ENCODE peak calls at places on chromosome 7, in five cellular contexts. M, H, X, K and Z are unnamed samples.

GRCh38 chr7:23445326-23445725 is 25.0 kb downstream of the IGF2BP3 start:
- DNase-seq in M (no peak), H (no peak), X (no peak), K (no peak), Z (peak; percentile 9)

GRCh38 chr7:100493476-100494264 is 9.9 kb downstream of the NYAP1 start:
- DNase-seq in M (peak; percentile 60), H (peak; percentile 64), X (no peak), K (no peak), Z (no peak)

GRCh38 chr7:133545613-133546012 is 292.7 kb downstream of the EXOC4 start:
- DNase-seq in M (no peak), H (no peak), X (peak; percentile 25), K (no peak), Z (peak; percentile 20)

GRCh38 chr7:30531286-30531685 is 26.7 kb upstream of the GGCT start:
- DNase-seq in M (no peak), H (no peak), X (peak; percentile 12), K (no peak), Z (peak; percentile 45)

GRCh38 chr7:39091774-39092173 is 114.1 kb downstream of the POU6F2 start:
- DNase-seq in M (no peak), H (no peak), X (no peak), K (no peak), Z (no peak)

GRCh38 chr7:93159490-93159889 is 11.3 kb upstream of the SAMD9L start:
- DNase-seq in M (no peak), H (no peak), X (no peak), K (no peak), Z (no peak)

GRCh38 chr7:156865493-156865892 is 27.5 kb downstream of the LMBR1 start:
- DNase-seq in M (no peak), H (no peak), X (no peak), K (no peak), Z (no peak)

GRCh38 chr7:123112833-123113232 is 86.9 kb downstream of the SLC13A1 start:
- DNase-seq in M (no peak), H (no peak), X (no peak), K (no peak), Z (no peak)

GRCh38 chr7:91320679-91321078 is 56.4 kb downstream of the FZD1 start:
- DNase-seq in M (no peak), H (no peak), X (no peak), K (no peak), Z (no peak)

GRCh38 chr7:135800560-135800959 is 51.9 kb upstream of the FAM180A start:
- DNase-seq in M (peak; percentile 40), H (no peak), X (no peak), K (no peak), Z (no peak)

GRCh38 chr7:6578114-6579084 is 1.1 kb downstream of the ZDHHC4 start:
- DNase-seq in M (peak; percentile 18), H (peak; percentile 34), X (peak; percentile 35), K (no peak), Z (peak; percentile 4)

GRCh38 chr7:144824360-144824759 is 11.5 kb downstream of the TPK1 start:
- DNase-seq in M (no peak), H (no peak), X (peak; percentile 89), K (no peak), Z (peak; percentile 82)

GRCh38 chr7:74305987-74306736 is 17.0 kb downstream of the CLIP2 start:
- DNase-seq in M (no peak), H (no peak), X (no peak), K (no peak), Z (no peak)

GRCh38 chr7:156920076-156920475 is 27.1 kb upstream of the LMBR1 start:
- DNase-seq in M (no peak), H (no peak), X (no peak), K (no peak), Z (no peak)

GRCh38 chr7:41881313-41882130 is 178.6 kb upstream of the INHBA start:
- DNase-seq in M (peak; percentile 3), H (no peak), X (no peak), K (no peak), Z (no peak)

GRCh38 chr7:97845622-97846203 is 26.5 kb downstream of the ASNS start:
- DNase-seq in M (peak; percentile 47), H (peak; percentile 35), X (peak; percentile 50), K (peak; percentile 13), Z (peak; percentile 58)

GRCh38 chr7:32761451-32762320 is 129.9 kb downstream of the KBTBD2 start:
- DNase-seq in M (no peak), H (no peak), X (peak; percentile 17), K (no peak), Z (no peak)
- TF ChIP-seq EZH2 in M (no peak), H (peak; percentile 16), X (no peak), K (no peak), Z (no peak)

GRCh38 chr7:116122972-116123595 is 87.3 kb upstream of the TES start:
- DNase-seq in M (peak; percentile 40), H (peak; percentile 57), X (peak; percentile 77), K (peak; percentile 32), Z (peak; percentile 55)

GRCh38 chr7:116120839-116121238 is 89.5 kb upstream of the TES start:
- DNase-seq in M (no peak), H (no peak), X (peak; percentile 38), K (no peak), Z (no peak)
- TF ChIP-seq EZH2 in M (no peak), H (no peak), X (no peak), K (no peak), Z (no peak)

GRCh38 chr7:20798694-20799121 is 12.0 kb upstream of the SP8 start:
- DNase-seq in M (no peak), H (no peak), X (no peak), K (no peak), Z (no peak)
- TF ChIP-seq EZH2 in M (no peak), H (peak; percentile 88), X (no peak), K (no peak), Z (no peak)

DNA sequence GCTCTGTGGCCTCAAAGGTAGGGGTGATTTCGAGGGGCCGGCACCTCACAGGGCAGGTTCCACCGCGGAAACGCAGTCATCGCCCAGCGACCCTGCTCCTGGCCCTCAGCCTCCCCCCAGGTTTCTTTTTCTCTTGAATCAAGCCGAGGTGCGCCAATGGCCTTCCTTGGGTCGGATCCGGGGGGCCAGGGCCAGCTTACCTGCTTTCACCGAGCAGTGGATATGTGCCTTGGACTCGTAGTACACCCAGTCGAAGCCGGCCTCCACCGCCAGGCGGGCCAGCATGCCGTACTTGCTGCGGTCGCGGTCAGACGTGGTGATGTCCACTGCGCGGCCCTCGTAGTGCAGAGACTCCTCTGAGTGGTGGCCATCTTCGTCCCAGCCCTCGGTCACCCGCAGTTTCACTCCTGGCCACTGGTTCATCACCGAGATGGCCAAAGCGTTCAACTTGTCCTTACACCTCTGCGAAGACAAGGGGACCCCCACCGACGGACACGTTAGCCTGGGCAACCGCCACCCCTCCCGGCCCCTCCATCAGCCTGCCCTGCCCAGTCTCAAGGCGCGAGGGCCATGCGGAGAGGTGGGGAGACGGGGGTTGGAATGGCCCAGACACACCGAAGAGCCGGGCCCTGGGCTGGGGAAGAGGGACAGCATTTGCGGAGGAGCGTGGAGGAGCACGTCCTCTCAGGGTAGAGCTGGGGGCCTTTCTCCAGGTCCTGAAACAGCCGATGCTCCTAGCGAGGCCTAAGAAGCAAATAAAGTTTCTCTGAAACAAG is 6.0 kb downstream of the SHH start:
- DNase-seq in M (no peak), H (no peak), X (peak; percentile 35), K (no peak), Z (no peak)
- TF ChIP-seq EZH2 in M (no peak), H (no peak), X (peak; percentile 24), K (no peak), Z (no peak)

DNA sequence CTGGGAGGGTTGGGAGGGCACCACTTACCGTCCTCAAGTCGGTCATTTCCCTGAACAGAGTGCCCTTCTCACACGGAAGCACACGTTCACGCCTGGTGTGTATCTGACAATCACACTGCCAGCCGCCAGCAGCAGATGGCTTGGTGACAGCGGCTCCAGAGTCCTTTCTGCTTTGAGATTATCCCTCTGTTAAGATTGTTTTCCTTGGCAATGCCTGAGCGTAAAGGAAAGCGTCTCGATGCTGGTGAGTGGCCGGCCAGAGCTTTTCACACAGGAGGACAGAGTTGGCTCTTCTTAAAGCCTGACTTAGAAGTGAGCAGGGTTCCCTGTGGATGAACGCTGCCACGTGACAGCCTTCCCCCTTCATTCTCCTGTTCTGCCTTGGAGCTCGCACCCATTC is 22.0 kb upstream of the PRKAR1B start:
- DNase-seq in M (no peak), H (no peak), X (no peak), K (no peak), Z (no peak)
- TF ChIP-seq EZH2 in M (no peak), H (no peak), X (no peak), K (no peak), Z (no peak)